ENCODE peak calls at places on chromosomes 11 and 22, in ten cellular contexts. B is SK-N-SH; P is stomach; M is heart left ventricle; H is naive thymus-derived CD4-positive, alpha-beta T cell; O is left ventricle myocardium inferior; Y is tibial nerve; E is neuronal stem cell; L is GM23248; R is cardiac muscle cell. D is an unnamed sample.

GRCh38 chr11:114257621-114258558 is 38.3 kb upstream of the NNMT start:
- DNase-seq in B (peak; percentile 81), P (no peak), M (peak; percentile 76), H (no peak), O (peak; percentile 72), Y (peak; percentile 65), E (peak; percentile 90), L (peak; percentile 30), R (peak; percentile 43), D (no peak)

GRCh38 chr11:72475359-72475758 is 41.0 kb upstream of the CLPB start:
- DNase-seq in B (no peak), P (no peak), M (no peak), H (no peak), O (no peak), Y (no peak), E (no peak), L (peak; percentile 10), R (no peak), D (no peak)

GRCh38 chr11:89566972-89567371 is 75.8 kb upstream of the NOX4 start:
- DNase-seq in B (no peak), P (no peak), M (no peak), H (no peak), O (no peak), Y (no peak), E (no peak), L (no peak), R (no peak), D (no peak)

GRCh38 chr11:2924381-2924780 is 4.8 kb downstream of the PHLDA2 start:
- DNase-seq in B (peak; percentile 81), P (peak; percentile 77), M (no peak), H (no peak), O (no peak), Y (no peak), E (no peak), L (no peak), R (no peak), D (no peak)

GRCh38 chr22:30344447-30345200 is 12.1 kb downstream of the SF3A1 start:
- DNase-seq in B (no peak), P (no peak), M (no peak), H (no peak), O (no peak), Y (no peak), E (no peak), L (no peak), R (no peak), D (no peak)

GRCh38 chr11:130131957-130132850 is 27.4 kb upstream of the ST14 start:
- DNase-seq in B (peak; percentile 83), P (peak; percentile 41), M (no peak), H (peak; percentile 73), O (no peak), Y (no peak), E (peak; percentile 48), L (peak; percentile 78), R (peak; percentile 57), D (peak; percentile 82)

GRCh38 chr11:60935676-60936442 is 11.6 kb downstream of the TMEM132A start:
- DNase-seq in B (no peak), P (no peak), M (peak; percentile 50), H (no peak), O (no peak), Y (no peak), E (no peak), L (no peak), R (no peak), D (peak; percentile 42)

GRCh38 chr22:35310556-35311550 is 11.2 kb downstream of the TOM1 start:
- DNase-seq in B (no peak), P (no peak), M (no peak), H (no peak), O (no peak), Y (no peak), E (no peak), L (no peak), R (no peak), D (peak; percentile 70)

GRCh38 chr11:132734217-132734616 is 798.1 kb downstream of the OPCML start:
- DNase-seq in B (no peak), P (no peak), M (no peak), H (no peak), O (no peak), Y (no peak), E (no peak), L (peak; percentile 92), R (no peak), D (no peak)

GRCh38 chr22:49197986-49198704 is 629.5 kb downstream of the BRD1 start:
- DNase-seq in B (no peak), P (no peak), M (no peak), H (no peak), O (no peak), Y (no peak), E (no peak), L (no peak), R (no peak), D (no peak)

GRCh38 chr22:49257551-49257951 is 570.1 kb downstream of the BRD1 start:
- DNase-seq in B (no peak), P (peak; percentile 20), M (no peak), H (no peak), O (no peak), Y (no peak), E (no peak), L (no peak), R (no peak), D (peak; percentile 8)

GRCh38 chr11:96782632-96783031 is 392.8 kb downstream of the JRKL start:
- DNase-seq in B (no peak), P (no peak), M (no peak), H (no peak), O (no peak), Y (no peak), E (no peak), L (no peak), R (no peak), D (no peak)

GRCh38 chr11:122706689-122707088 is 51.2 kb downstream of the UBASH3B start:
- DNase-seq in B (no peak), P (no peak), M (no peak), H (no peak), O (no peak), Y (no peak), E (no peak), L (peak; percentile 90), R (no peak), D (no peak)
- H3K4me1 ChIP-seq in B (peaks cover 45% of the 10 kb centered on the region), P (peaks cover 5% of the 10 kb centered on the region), M (no peaks in the 10 kb centered on the region), H (no peaks in the 10 kb centered on the region), O (no peaks in the 10 kb centered on the region), Y (no peaks in the 10 kb centered on the region), E (peaks cover 2% of the 10 kb centered on the region), L (peaks cover 56% of the 10 kb centered on the region), R (no peaks in the 10 kb centered on the region), D (no peaks in the 10 kb centered on the region)

GRCh38 chr22:40599731-40600130 is 36.8 kb downstream of the MRTFA start:
- DNase-seq in B (no peak), P (no peak), M (no peak), H (no peak), O (no peak), Y (no peak), E (no peak), L (no peak), R (no peak), D (no peak)

GRCh38 chr22:40605676-40606250 is 30.8 kb downstream of the MRTFA start:
- DNase-seq in B (no peak), P (no peak), M (no peak), H (no peak), O (no peak), Y (no peak), E (no peak), L (peak; percentile 29), R (no peak), D (no peak)

GRCh38 chr22:40603088-40603605 is 33.4 kb downstream of the MRTFA start:
- DNase-seq in B (no peak), P (no peak), M (no peak), H (no peak), O (no peak), Y (no peak), E (no peak), L (peak; percentile 85), R (no peak), D (no peak)

GRCh38 chr22:40606306-40606705 is 30.2 kb downstream of the MRTFA start:
- DNase-seq in B (no peak), P (no peak), M (no peak), H (no peak), O (no peak), Y (no peak), E (no peak), L (no peak), R (no peak), D (no peak)

GRCh38 chr22:40602231-40602630 is 34.3 kb downstream of the MRTFA start:
- DNase-seq in B (no peak), P (no peak), M (no peak), H (no peak), O (no peak), Y (no peak), E (no peak), L (peak; percentile 56), R (no peak), D (no peak)
- H3K4me3 ChIP-seq in B (no peak overlapping the region), P (no peak overlapping the region), M (no peak overlapping the region), H (no peak overlapping the region), O (no peak overlapping the region), Y (no peak overlapping the region), E (no peak overlapping the region), L (peak overlapping the region; percentile 58), R (no peak overlapping the region), D (no peak overlapping the region)

DNA sequence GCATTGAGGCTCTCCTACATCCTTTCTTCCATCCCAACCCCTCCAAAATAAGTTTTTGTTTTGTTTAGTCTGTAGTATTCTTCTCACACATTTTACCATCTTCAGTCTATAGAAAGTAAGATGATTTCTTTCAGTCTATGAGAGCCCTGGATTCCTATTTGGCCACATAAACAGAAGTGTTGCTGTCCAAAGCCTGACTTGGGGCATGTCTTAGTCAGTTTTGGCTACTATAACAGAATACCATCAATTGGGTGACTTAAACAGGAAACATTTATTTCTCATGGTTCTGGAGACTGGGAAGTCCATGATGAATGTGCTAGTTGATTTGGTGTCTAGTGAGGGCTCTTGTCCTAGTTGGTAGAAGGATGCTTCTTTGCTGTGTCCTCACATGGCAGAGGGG is 146.8 kb upstream of the DDI1 start:
- DNase-seq in B (no peak), P (no peak), M (no peak), H (no peak), O (no peak), Y (no peak), E (no peak), L (peak; percentile 23), R (no peak), D (no peak)
- H3K27ac ChIP-seq in B (no peak overlapping the region), P (no peak overlapping the region), M (no peak overlapping the region), H (no peak overlapping the region), O (no peak overlapping the region), Y (no peak overlapping the region), E (no peak overlapping the region), L (no peak overlapping the region), R (no peak overlapping the region), D (no peak overlapping the region)

GRCh38 chr22:22912722-22913253 is 25.2 kb downstream of the IGLL5 start:
- DNase-seq in B (no peak), P (no peak), M (peak; percentile 10), H (no peak), O (no peak), Y (no peak), E (no peak), L (no peak), R (no peak), D (no peak)
- H3K4me1 ChIP-seq in B (no peaks in the 10 kb centered on the region), P (no peaks in the 10 kb centered on the region), M (no peaks in the 10 kb centered on the region), H (no peaks in the 10 kb centered on the region), O (no peaks in the 10 kb centered on the region), Y (no peaks in the 10 kb centered on the region), E (no peaks in the 10 kb centered on the region), L (no peaks in the 10 kb centered on the region), R (no peaks in the 10 kb centered on the region), D (no peaks in the 10 kb centered on the region)